ENCODE peak calls at places on chromosomes 6 and 20, in eight cellular contexts. One of them, this sample, is unnamed.

GRCh38 chr6:137044366-137045220 is at the start of gene IL20RA:
- DNase-seq in HepG2: no peak
- DNase-seq in NCI-H2171 treated with DMSO at 0.1 percent for 48 hours: no peak
- DNase-seq in CD4-positive, CD25-positive, alpha-beta regulatory T cell: peak; percentile 16
- DNase-seq in breast epithelium: peak; percentile 67
- DNase-seq in fibroblast of lung: peak; percentile 14
- DNase-seq in D341Med: peak; percentile 60
- DNase-seq in colonic mucosa: no peak
- DNase-seq in this sample: peak; percentile 59

GRCh38 chr6:163583558-163583957 is 169.0 kb downstream of the QKI start:
- DNase-seq in fibroblast of lung: peak; percentile 25
- DNase-seq in HepG2: peak; percentile 60
- DNase-seq in CD4-positive, CD25-positive, alpha-beta regulatory T cell: no peak
- DNase-seq in D341Med: no peak
- DNase-seq in breast epithelium: no peak
- DNase-seq in colonic mucosa: no peak
- DNase-seq in NCI-H2171 treated with DMSO at 0.1 percent for 48 hours: no peak
- DNase-seq in this sample: no peak

GRCh38 chr6:84774174-84775158 is 10.1 kb upstream of the TBX18 start:
- DNase-seq in fibroblast of lung: no peak
- DNase-seq in CD4-positive, CD25-positive, alpha-beta regulatory T cell: peak; percentile 7
- DNase-seq in breast epithelium: no peak
- DNase-seq in NCI-H2171 treated with DMSO at 0.1 percent for 48 hours: peak; percentile 11
- DNase-seq in HepG2: no peak
- DNase-seq in D341Med: peak; percentile 79
- DNase-seq in colonic mucosa: no peak
- DNase-seq in this sample: peak; percentile 78

GRCh38 chr6:14736231-14736953 is 509.5 kb upstream of the JARID2 start:
- DNase-seq in CD4-positive, CD25-positive, alpha-beta regulatory T cell: no peak
- DNase-seq in NCI-H2171 treated with DMSO at 0.1 percent for 48 hours: no peak
- DNase-seq in HepG2: no peak
- DNase-seq in D341Med: no peak
- DNase-seq in colonic mucosa: no peak
- DNase-seq in fibroblast of lung: no peak
- DNase-seq in breast epithelium: no peak
- DNase-seq in this sample: no peak

GRCh38 chr20:57751411-57751810 is 41.6 kb upstream of the PMEPA1 start:
- DNase-seq in colonic mucosa: no peak
- DNase-seq in breast epithelium: no peak
- DNase-seq in HepG2: no peak
- DNase-seq in NCI-H2171 treated with DMSO at 0.1 percent for 48 hours: no peak
- DNase-seq in CD4-positive, CD25-positive, alpha-beta regulatory T cell: no peak
- DNase-seq in fibroblast of lung: no peak
- DNase-seq in D341Med: no peak
- DNase-seq in this sample: no peak

GRCh38 chr20:22927537-22927936 is 107.6 kb upstream of the SSTR4 start:
- DNase-seq in HepG2: no peak
- DNase-seq in breast epithelium: no peak
- DNase-seq in fibroblast of lung: no peak
- DNase-seq in NCI-H2171 treated with DMSO at 0.1 percent for 48 hours: no peak
- DNase-seq in colonic mucosa: no peak
- DNase-seq in D341Med: no peak
- DNase-seq in CD4-positive, CD25-positive, alpha-beta regulatory T cell: no peak
- DNase-seq in this sample: no peak

GRCh38 chr6:119078449-119079287 is at the start of gene FAM184A:
- DNase-seq in breast epithelium: peak; percentile 70
- DNase-seq in colonic mucosa: peak; percentile 54
- DNase-seq in NCI-H2171 treated with DMSO at 0.1 percent for 48 hours: peak; percentile 82
- DNase-seq in D341Med: peak; percentile 93
- DNase-seq in fibroblast of lung: peak; percentile 50
- DNase-seq in CD4-positive, CD25-positive, alpha-beta regulatory T cell: peak; percentile 76
- DNase-seq in HepG2: peak; percentile 55
- DNase-seq in this sample: peak; percentile 75

GRCh38 chr6:11947569-11947968 is 64.5 kb upstream of the HIVEP1 start:
- DNase-seq in D341Med: no peak
- DNase-seq in NCI-H2171 treated with DMSO at 0.1 percent for 48 hours: no peak
- DNase-seq in CD4-positive, CD25-positive, alpha-beta regulatory T cell: no peak
- DNase-seq in HepG2: no peak
- DNase-seq in breast epithelium: no peak
- DNase-seq in colonic mucosa: no peak
- DNase-seq in fibroblast of lung: no peak
- DNase-seq in this sample: no peak

GRCh38 chr20:56778765-56779195 is 149.7 kb downstream of the TFAP2C start:
- DNase-seq in NCI-H2171 treated with DMSO at 0.1 percent for 48 hours: no peak
- DNase-seq in colonic mucosa: no peak
- DNase-seq in D341Med: no peak
- DNase-seq in CD4-positive, CD25-positive, alpha-beta regulatory T cell: peak; percentile 14
- DNase-seq in HepG2: no peak
- DNase-seq in breast epithelium: no peak
- DNase-seq in fibroblast of lung: peak; percentile 55
- DNase-seq in this sample: peak; percentile 60

GRCh38 chr6:166942393-166943168 is 13.8 kb downstream of the RNASET2 start:
- DNase-seq in HepG2: no peak
- DNase-seq in breast epithelium: no peak
- DNase-seq in CD4-positive, CD25-positive, alpha-beta regulatory T cell: peak; percentile 59
- DNase-seq in fibroblast of lung: peak; percentile 72
- DNase-seq in D341Med: no peak
- DNase-seq in NCI-H2171 treated with DMSO at 0.1 percent for 48 hours: no peak
- DNase-seq in colonic mucosa: peak; percentile 19
- DNase-seq in this sample: no peak

GRCh38 chr6:122710908-122711307 is 68.6 kb upstream of the FABP7 start:
- DNase-seq in D341Med: no peak
- DNase-seq in colonic mucosa: no peak
- DNase-seq in CD4-positive, CD25-positive, alpha-beta regulatory T cell: no peak
- DNase-seq in fibroblast of lung: no peak
- DNase-seq in NCI-H2171 treated with DMSO at 0.1 percent for 48 hours: no peak
- DNase-seq in breast epithelium: no peak
- DNase-seq in HepG2: no peak
- DNase-seq in this sample: no peak

GRCh38 chr6:132764370-132764769 is 6.7 kb upstream of the VNN2 start:
- DNase-seq in D341Med: no peak
- DNase-seq in fibroblast of lung: peak; percentile 88
- DNase-seq in CD4-positive, CD25-positive, alpha-beta regulatory T cell: no peak
- DNase-seq in colonic mucosa: no peak
- DNase-seq in breast epithelium: no peak
- DNase-seq in NCI-H2171 treated with DMSO at 0.1 percent for 48 hours: no peak
- DNase-seq in HepG2: no peak
- DNase-seq in this sample: peak; percentile 96

GRCh38 chr6:153673214-153673613 is 365.8 kb upstream of the OPRM1 start:
- DNase-seq in D341Med: no peak
- DNase-seq in NCI-H2171 treated with DMSO at 0.1 percent for 48 hours: no peak
- DNase-seq in fibroblast of lung: no peak
- DNase-seq in colonic mucosa: no peak
- DNase-seq in HepG2: no peak
- DNase-seq in CD4-positive, CD25-positive, alpha-beta regulatory T cell: no peak
- DNase-seq in breast epithelium: no peak
- DNase-seq in this sample: no peak

GRCh38 chr20:13941031-13941430 is 49.4 kb downstream of the SEL1L2 start:
- DNase-seq in D341Med: no peak
- DNase-seq in colonic mucosa: no peak
- DNase-seq in NCI-H2171 treated with DMSO at 0.1 percent for 48 hours: no peak
- DNase-seq in fibroblast of lung: no peak
- DNase-seq in breast epithelium: no peak
- DNase-seq in CD4-positive, CD25-positive, alpha-beta regulatory T cell: no peak
- DNase-seq in HepG2: no peak
- DNase-seq in this sample: no peak

GRCh38 chr20:22455259-22455658 is 129.1 kb downstream of the FOXA2 start:
- DNase-seq in NCI-H2171 treated with DMSO at 0.1 percent for 48 hours: no peak
- DNase-seq in fibroblast of lung: no peak
- DNase-seq in D341Med: no peak
- DNase-seq in colonic mucosa: no peak
- DNase-seq in breast epithelium: no peak
- DNase-seq in CD4-positive, CD25-positive, alpha-beta regulatory T cell: no peak
- DNase-seq in HepG2: no peak
- DNase-seq in this sample: no peak

This sample was measured in astrocyte of the hippocampus.